ENCODE peak calls at places on chromosomes 6 and 20, in five cellular contexts. One of them, this sample, is unnamed.

GRCh38 chr6:73728548-73729205 is 32.7 kb downstream of the CD109 start:
- DNase-seq in adrenal gland: no peak
- DNase-seq in psoas muscle: no peak
- DNase-seq in RWPE2: no peak
- DNase-seq in RWPE1: no peak
- DNase-seq in this sample: no peak

GRCh38 chr20:24634855-24635254 is 165.4 kb downstream of the SYNDIG1 start:
- DNase-seq in RWPE2: no peak
- DNase-seq in psoas muscle: no peak
- DNase-seq in adrenal gland: no peak
- DNase-seq in RWPE1: peak; percentile 23
- DNase-seq in this sample: no peak

GRCh38 chr20:44247131-44247571 is at the start of gene GDAP1L1:
- DNase-seq in RWPE1: no peak
- DNase-seq in adrenal gland: peak; percentile 36
- DNase-seq in RWPE2: no peak
- DNase-seq in psoas muscle: no peak
- DNase-seq in this sample: peak; percentile 19

GRCh38 chr6:52720301-52720700 is 43.0 kb downstream of the GSTA2 start:
- DNase-seq in RWPE1: no peak
- DNase-seq in RWPE2: no peak
- DNase-seq in psoas muscle: no peak
- DNase-seq in adrenal gland: no peak
- DNase-seq in this sample: no peak

GRCh38 chr6:27809939-27810767 is 102.0 kb downstream of the OR2B2 start:
- DNase-seq in RWPE2: peak; percentile 69
- DNase-seq in psoas muscle: peak; percentile 76
- DNase-seq in adrenal gland: peak; percentile 84
- DNase-seq in RWPE1: peak; percentile 92
- DNase-seq in this sample: peak; percentile 20

GRCh38 chr6:130890531-130890950 is 63.3 kb downstream of the SMLR1 start:
- DNase-seq in psoas muscle: no peak
- DNase-seq in RWPE1: no peak
- DNase-seq in adrenal gland: no peak
- DNase-seq in RWPE2: no peak
- DNase-seq in this sample: no peak

GRCh38 chr6:33742837-33743236 is 3.9 kb downstream of the IP6K3 start:
- DNase-seq in adrenal gland: no peak
- DNase-seq in psoas muscle: no peak
- DNase-seq in RWPE2: no peak
- DNase-seq in RWPE1: no peak
- DNase-seq in this sample: no peak

GRCh38 chr6:131717815-131718214 is 7.0 kb upstream of the CTAGE9 start:
- DNase-seq in psoas muscle: no peak
- DNase-seq in RWPE1: no peak
- DNase-seq in adrenal gland: no peak
- DNase-seq in RWPE2: no peak
- DNase-seq in this sample: no peak

GRCh38 chr6:15936503-15936902 is 192.4 kb upstream of the MYLIP start:
- DNase-seq in psoas muscle: no peak
- DNase-seq in adrenal gland: no peak
- DNase-seq in RWPE2: no peak
- DNase-seq in RWPE1: no peak
- DNase-seq in this sample: no peak

GRCh38 chr20:38153011-38153329 is 12.1 kb downstream of the TGM2 start:
- DNase-seq in adrenal gland: no peak
- DNase-seq in psoas muscle: no peak
- DNase-seq in RWPE2: no peak
- DNase-seq in RWPE1: peak; percentile 42
- DNase-seq in this sample: no peak

GRCh38 chr6:2623348-2623747 is 127.4 kb downstream of the MYLK4 start:
- DNase-seq in adrenal gland: no peak
- DNase-seq in psoas muscle: no peak
- DNase-seq in RWPE1: no peak
- DNase-seq in RWPE2: no peak
- DNase-seq in this sample: no peak

GRCh38 chr6:19812512-19813119 is 24.6 kb upstream of the ID4 start:
- DNase-seq in psoas muscle: no peak
- DNase-seq in RWPE2: no peak
- DNase-seq in RWPE1: no peak
- DNase-seq in adrenal gland: no peak
- DNase-seq in this sample: no peak

GRCh38 chr20:17887331-17888030 is 81.1 kb downstream of the SNX5 start:
- DNase-seq in psoas muscle: no peak
- DNase-seq in RWPE1: no peak
- DNase-seq in adrenal gland: no peak
- DNase-seq in RWPE2: no peak
- DNase-seq in this sample: no peak

GRCh38 chr20:57178582-57179112 is 87.8 kb downstream of the BMP7 start:
- DNase-seq in psoas muscle: peak; percentile 6
- DNase-seq in adrenal gland: no peak
- DNase-seq in RWPE1: no peak
- DNase-seq in RWPE2: no peak
- DNase-seq in this sample: no peak
- H3K27ac ChIP-seq in psoas muscle: no peak overlapping the region
- H3K27ac ChIP-seq in adrenal gland: no peak overlapping the region
- H3K27ac ChIP-seq in RWPE1: peak overlapping the region; percentile 75
- H3K27ac ChIP-seq in RWPE2: no peak overlapping the region
- H3K27ac ChIP-seq in this sample: no peak overlapping the region

GRCh38 chr6:21538186-21538798 is 55.3 kb upstream of the SOX4 start:
- DNase-seq in adrenal gland: no peak
- DNase-seq in RWPE2: no peak
- DNase-seq in RWPE1: no peak
- DNase-seq in psoas muscle: no peak
- DNase-seq in this sample: no peak
- H3K27ac ChIP-seq in adrenal gland: no peak overlapping the region
- H3K27ac ChIP-seq in RWPE2: no peak overlapping the region
- H3K27ac ChIP-seq in RWPE1: no peak overlapping the region
- H3K27ac ChIP-seq in psoas muscle: peak overlapping the region; percentile 46
- H3K27ac ChIP-seq in this sample: no peak overlapping the region

GRCh38 chr20:16229813-16230212 is 343.4 kb downstream of the KIF16B start:
- DNase-seq in RWPE1: no peak
- DNase-seq in adrenal gland: no peak
- DNase-seq in psoas muscle: no peak
- DNase-seq in RWPE2: no peak
- DNase-seq in this sample: no peak

GRCh38 chr20:16222859-16223411 is 350.3 kb downstream of the KIF16B start:
- DNase-seq in RWPE1: no peak
- DNase-seq in RWPE2: no peak
- DNase-seq in psoas muscle: no peak
- DNase-seq in adrenal gland: no peak
- DNase-seq in this sample: no peak

DNA sequence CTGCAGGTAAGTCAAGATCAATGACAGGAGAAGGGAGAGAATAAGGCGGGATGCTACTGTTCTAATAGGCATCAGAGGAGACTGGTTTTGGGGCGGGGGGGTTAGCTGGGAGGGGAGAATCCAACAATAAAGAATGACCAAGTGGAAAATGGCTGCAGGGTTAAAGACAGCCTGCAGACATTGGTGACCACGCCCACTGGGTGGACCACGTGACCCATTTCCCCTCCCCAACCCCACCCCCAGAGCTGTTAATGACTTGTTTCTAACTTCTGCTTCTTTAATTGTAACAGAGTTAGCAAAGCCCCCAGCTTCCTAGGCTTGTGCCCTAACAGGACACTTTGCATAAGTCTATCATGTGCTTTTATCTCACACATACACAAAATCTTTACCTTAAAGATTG is 344.5 kb downstream of the KIF16B start:
- DNase-seq in RWPE2: no peak
- DNase-seq in psoas muscle: no peak
- DNase-seq in adrenal gland: no peak
- DNase-seq in RWPE1: no peak
- DNase-seq in this sample: no peak
- H3K27ac ChIP-seq in RWPE2: no peak overlapping the region
- H3K27ac ChIP-seq in psoas muscle: no peak overlapping the region
- H3K27ac ChIP-seq in adrenal gland: no peak overlapping the region
- H3K27ac ChIP-seq in RWPE1: no peak overlapping the region
- H3K27ac ChIP-seq in this sample: no peak overlapping the region

GRCh38 chr6:161586866-161587265 is 313.0 kb upstream of the AGPAT4 start:
- DNase-seq in RWPE2: no peak
- DNase-seq in adrenal gland: no peak
- DNase-seq in psoas muscle: no peak
- DNase-seq in RWPE1: no peak
- DNase-seq in this sample: no peak

GRCh38 chr6:161578478-161578877 is 304.6 kb upstream of the AGPAT4 start:
- DNase-seq in adrenal gland: no peak
- DNase-seq in RWPE2: no peak
- DNase-seq in psoas muscle: no peak
- DNase-seq in RWPE1: no peak
- DNase-seq in this sample: no peak

GRCh38 chr6:161584929-161585328 is 311.1 kb upstream of the AGPAT4 start:
- DNase-seq in RWPE2: no peak
- DNase-seq in RWPE1: no peak
- DNase-seq in adrenal gland: no peak
- DNase-seq in psoas muscle: no peak
- DNase-seq in this sample: no peak

GRCh38 chr6:161584051-161584450 is 310.2 kb upstream of the AGPAT4 start:
- DNase-seq in adrenal gland: no peak
- DNase-seq in psoas muscle: no peak
- DNase-seq in RWPE1: peak; percentile 61
- DNase-seq in RWPE2: no peak
- DNase-seq in this sample: no peak

GRCh38 chr6:161583561-161583960 is 309.7 kb upstream of the AGPAT4 start:
- DNase-seq in adrenal gland: no peak
- DNase-seq in RWPE2: no peak
- DNase-seq in psoas muscle: no peak
- DNase-seq in RWPE1: peak; percentile 75
- DNase-seq in this sample: no peak
- H3K27ac ChIP-seq in adrenal gland: no peak overlapping the region
- H3K27ac ChIP-seq in RWPE2: peak overlapping the region; percentile 70
- H3K27ac ChIP-seq in psoas muscle: no peak overlapping the region
- H3K27ac ChIP-seq in RWPE1: no peak overlapping the region
- H3K27ac ChIP-seq in this sample: no peak overlapping the region

DNA sequence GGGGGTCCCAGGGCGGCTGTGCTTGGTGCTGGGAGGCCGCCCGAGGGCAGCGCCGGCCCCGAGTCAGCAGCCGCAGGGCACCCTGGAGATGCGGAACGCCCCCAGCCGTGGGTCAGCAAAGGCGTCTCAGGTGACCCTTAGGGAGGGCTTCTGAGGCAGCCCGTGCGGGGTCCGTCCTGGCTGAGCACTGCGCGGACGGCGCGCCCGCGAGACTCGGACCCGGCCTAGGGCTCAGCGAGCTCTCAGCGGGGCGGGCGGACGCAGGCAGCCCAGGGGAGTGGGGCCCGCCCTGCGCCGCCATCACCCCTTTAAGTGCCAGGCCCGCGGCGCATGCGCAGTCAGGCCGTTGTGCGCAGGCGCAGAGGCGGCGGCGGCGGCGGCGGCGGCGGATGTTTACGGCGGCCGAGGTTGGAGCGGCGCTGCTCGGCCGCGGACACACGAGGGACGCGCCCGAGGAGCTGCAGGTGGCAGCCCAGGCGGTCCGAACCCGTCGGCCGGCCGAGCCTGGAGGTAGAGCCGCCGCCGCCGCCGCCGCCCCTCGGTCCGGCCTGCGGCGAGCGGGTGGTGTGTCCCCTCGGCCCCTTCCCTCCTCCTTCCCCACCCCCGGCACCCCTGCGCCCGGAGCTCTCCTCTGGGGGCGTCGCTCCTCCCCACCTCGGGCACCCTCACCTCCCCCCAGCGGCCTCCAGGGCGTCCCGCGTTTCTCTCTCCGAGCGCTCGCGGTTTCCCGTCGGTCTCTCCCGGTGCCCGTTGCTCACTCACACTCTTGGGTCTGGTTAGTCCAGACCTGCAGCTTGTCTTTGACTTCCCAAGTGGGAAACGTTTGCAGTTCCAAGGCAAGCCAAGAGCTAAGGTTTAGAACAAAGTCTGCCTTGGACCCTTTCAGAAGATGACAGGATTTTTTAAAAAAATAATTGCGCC is at the start of gene PCMTD2:
- DNase-seq in RWPE2: peak; percentile 94
- DNase-seq in adrenal gland: peak; percentile 74
- DNase-seq in RWPE1: peak; percentile 99
- DNase-seq in psoas muscle: peak; percentile 92
- DNase-seq in this sample: peak; percentile 54
- H3K27ac ChIP-seq in RWPE2: peak within 1 kb of the TSS; percentile 12
- H3K27ac ChIP-seq in adrenal gland: no peak within 1 kb of the TSS
- H3K27ac ChIP-seq in RWPE1: peak within 1 kb of the TSS; percentile 79
- H3K27ac ChIP-seq in psoas muscle: peak within 1 kb of the TSS; percentile 91
- H3K27ac ChIP-seq in this sample: peak within 1 kb of the TSS; percentile 91

GRCh38 chr20:54084727-54085368 is 14.5 kb upstream of the BCAS1 start:
- DNase-seq in RWPE1: no peak
- DNase-seq in RWPE2: no peak
- DNase-seq in adrenal gland: no peak
- DNase-seq in psoas muscle: no peak
- DNase-seq in this sample: no peak

GRCh38 chr20:54085425-54085824 is 15.0 kb upstream of the BCAS1 start:
- DNase-seq in RWPE1: no peak
- DNase-seq in adrenal gland: no peak
- DNase-seq in RWPE2: no peak
- DNase-seq in psoas muscle: no peak
- DNase-seq in this sample: no peak

GRCh38 chr20:54086444-54087134 is 16.2 kb upstream of the BCAS1 start:
- DNase-seq in RWPE1: no peak
- DNase-seq in RWPE2: no peak
- DNase-seq in adrenal gland: no peak
- DNase-seq in psoas muscle: no peak
- DNase-seq in this sample: no peak

GRCh38 chr20:54084193-54084592 is 13.8 kb upstream of the BCAS1 start:
- DNase-seq in psoas muscle: no peak
- DNase-seq in RWPE1: no peak
- DNase-seq in adrenal gland: no peak
- DNase-seq in RWPE2: no peak
- DNase-seq in this sample: no peak

DNA sequence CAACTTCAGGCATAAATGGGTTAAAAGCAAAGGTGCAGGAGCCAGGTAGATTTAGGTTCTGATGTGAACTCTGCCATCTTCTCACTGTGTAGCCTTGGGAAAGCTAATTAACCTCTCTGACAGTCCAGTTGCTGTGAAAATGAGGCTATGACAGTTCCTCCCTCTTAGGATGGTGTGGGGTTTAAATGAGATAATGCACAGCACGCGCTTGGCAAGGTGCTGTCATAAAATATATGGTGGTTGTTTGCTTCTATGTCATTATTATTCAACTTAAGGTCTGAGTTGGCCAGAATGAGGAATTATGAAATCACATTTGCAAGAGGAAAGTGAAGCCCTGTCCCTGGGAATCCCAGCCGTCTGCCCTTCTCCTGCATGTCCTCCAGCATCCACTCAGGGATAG is 15.5 kb upstream of the BCAS1 start:
- DNase-seq in RWPE2: no peak
- DNase-seq in psoas muscle: no peak
- DNase-seq in adrenal gland: no peak
- DNase-seq in RWPE1: no peak
- DNase-seq in this sample: no peak
- H3K27ac ChIP-seq in RWPE2: no peak overlapping the region
- H3K27ac ChIP-seq in psoas muscle: no peak overlapping the region
- H3K27ac ChIP-seq in adrenal gland: no peak overlapping the region
- H3K27ac ChIP-seq in RWPE1: no peak overlapping the region
- H3K27ac ChIP-seq in this sample: no peak overlapping the region